ENCODE peak calls at places on chromosomes 16 and 17, in seven cellular contexts. B is HFF-Myc, C is fibroblast of lung, E is left kidney, U is fibroblast of mammary gland, W is left colon, N is adipocyte. G is an unnamed sample.

GRCh38 chr16:30357085-30357714 is 2.1 kb upstream of the CD2BP2 start:
- DNase-seq in U (peak), W (no peak), N (no peak), B (no peak), E (no peak), C (no peak), G (no peak)

GRCh38 chr16:10552281-10552680 is 28.1 kb downstream of the EMP2 start:
- DNase-seq in N (no peak), E (no peak), B (no peak), W (no peak), U (no peak), C (no peak), G (no peak)

GRCh38 chr16:87945351-87946042 is 5.7 kb upstream of the BANP start:
- DNase-seq in N (peak), E (peak), W (peak), U (peak), B (no peak), C (peak), G (no peak)

GRCh38 chr17:35965272-35965671 is 16.0 kb downstream of the CCL16 start:
- DNase-seq in U (no peak), B (no peak), C (no peak), W (no peak), E (no peak), N (no peak), G (no peak)

GRCh38 chr17:44501866-44502265 is 1.3 kb downstream of the GPATCH8 start:
- DNase-seq in N (peak), U (peak), E (peak), C (peak), B (no peak), W (no peak), G (no peak)

GRCh38 chr16:21608647-21609328 is 9.4 kb downstream of the METTL9 start:
- DNase-seq in B (no peak), E (no peak), C (no peak), U (peak), N (peak), W (no peak), G (no peak)

GRCh38 chr17:50129946-50130777 is at the start of gene SAMD14:
- DNase-seq in N (peak), C (peak), W (no peak), U (no peak), B (no peak), E (peak), G (no peak)

GRCh38 chr16:59510008-59510424 is 775.9 kb upstream of the GOT2 start:
- DNase-seq in N (no peak), U (no peak), E (no peak), B (no peak), W (no peak), C (peak), G (peak)

GRCh38 chr17:48996696-48997102 is 486 bp upstream of the IGF2BP1 start:
- DNase-seq in W (no peak), C (no peak), B (no peak), E (no peak), U (no peak), N (no peak), G (no peak)

GRCh38 chr16:54282923-54283734 is 3.5 kb downstream of the IRX3 start:
- DNase-seq in C (no peak), U (no peak), B (no peak), E (peak), N (no peak), W (no peak), G (no peak)

GRCh38 chr16:9047689-9048301 is 43.6 kb upstream of the HAPSTR1 start:
- DNase-seq in E (peak), C (peak), B (peak), N (peak), U (peak), W (peak), G (peak)

GRCh38 chr17:5644065-5644464 is 59.8 kb upstream of the NLRP1 start:
- DNase-seq in N (no peak), C (no peak), W (no peak), U (no peak), B (no peak), E (peak), G (no peak)

GRCh38 chr16:73354426-73354825 is 306.5 kb upstream of the ZFHX3 start:
- DNase-seq in E (no peak), N (no peak), W (no peak), U (no peak), B (no peak), C (no peak), G (no peak)

GRCh38 chr17:5035356-5035755 is at the start of gene SLC52A1:
- DNase-seq in U (no peak), E (peak), N (no peak), C (no peak), B (no peak), W (no peak), G (no peak)

GRCh38 chr17:17781591-17782424 is 55.0 kb downstream of the SREBF1 start:
- DNase-seq in B (no peak), C (peak), E (peak), N (peak), U (peak), W (peak), G (no peak)

GRCh38 chr17:36892112-36892838 is 45.0 kb upstream of the LHX1 start:
- DNase-seq in B (no peak), N (no peak), E (no peak), W (no peak), C (no peak), U (no peak), G (no peak)

GRCh38 chr16:67317853-67318252 is 8.7 kb downstream of the KCTD19 start:
- DNase-seq in B (no peak), W (no peak), C (no peak), N (no peak), U (no peak), E (no peak), G (no peak)

GRCh38 chr17:82228842-82229685 is at the start of gene SLC16A3:
- DNase-seq in W (peak), U (peak), E (peak), N (peak), C (peak), B (no peak), G (no peak)

GRCh38 chr17:73841431-73842060 is 197.3 kb upstream of the SDK2 start:
- DNase-seq in N (no peak), C (no peak), W (no peak), B (no peak), E (peak), U (peak), G (peak)

GRCh38 chr16:23267647-23268046 is 34.5 kb upstream of the SCNN1B start:
- DNase-seq in N (no peak), W (no peak), C (no peak), E (no peak), U (no peak), B (no peak), G (no peak)

GRCh38 chr17:65099941-65100315 is 37.2 kb upstream of the RGS9 start:
- DNase-seq in B (no peak), U (peak), N (peak), W (peak), C (peak), E (no peak), G (peak)

GRCh38 chr16:2692948-2693651 is 10.8 kb downstream of the KCTD5 start:
- DNase-seq in W (no peak), B (no peak), C (peak), E (peak), N (no peak), U (peak), G (no peak)

GRCh38 chr16:7843196-7843595 is 510.6 kb downstream of the RBFOX1 start:
- DNase-seq in E (no peak), W (no peak), C (no peak), U (no peak), B (no peak), N (no peak), G (no peak)

GRCh38 chr16:1474796-1475551 is at the start of gene CLCN7:
- DNase-seq in C (peak), N (peak), U (peak), B (no peak), W (peak), E (peak), G (peak)

GRCh38 chr17:49969134-49969759 is at the start of gene DLX4:
- DNase-seq in B (no peak), E (no peak), U (no peak), N (peak), W (no peak), C (no peak), G (no peak)

GRCh38 chr16:64499211-64499610 is 622.7 kb downstream of the CDH11 start:
- DNase-seq in U (no peak), B (no peak), W (no peak), N (no peak), E (no peak), C (no peak), G (no peak)

GRCh38 chr17:42248351-42249179 is 27.6 kb downstream of the STAT5B start:
- DNase-seq in C (peak), W (peak), N (peak), B (peak), U (peak), E (peak), G (no peak)

GRCh38 chr17:76612977-76613851 is 27.6 kb upstream of the ST6GALNAC2 start:
- DNase-seq in C (no peak), U (no peak), W (no peak), E (peak), B (no peak), N (no peak), G (no peak)

GRCh38 chr17:37848690-37849616 is 75.3 kb upstream of the TBC1D3K start:
- DNase-seq in C (peak), U (peak), N (peak), W (no peak), B (peak), E (no peak), G (peak)

GRCh38 chr16:83624436-83625120 is 183.2 kb upstream of the HSBP1 start:
- DNase-seq in C (no peak), B (no peak), W (no peak), E (peak), N (no peak), U (no peak), G (no peak)

GRCh38 chr17:40075216-40076100 is 12.7 kb downstream of the THRA start:
- DNase-seq in U (peak), B (no peak), W (peak), E (peak), N (peak), C (no peak), G (peak)

GRCh38 chr16:71311553-71312158 is 22.5 kb upstream of the CMTR2 start:
- DNase-seq in N (peak), U (peak), E (peak), W (no peak), C (peak), B (no peak), G (no peak)

GRCh38 chr16:79845734-79846135 is 245.2 kb upstream of the MAF start:
- DNase-seq in W (no peak), U (no peak), N (no peak), C (no peak), B (no peak), E (no peak), G (peak)

GRCh38 chr17:29613371-29613837 is 9.3 kb downstream of the CORO6 start:
- DNase-seq in B (no peak), U (peak), W (peak), N (peak), C (peak), E (peak), G (no peak)

GRCh38 chr16:84726670-84727467 is 27.1 kb downstream of the USP10 start:
- DNase-seq in N (no peak), U (no peak), E (no peak), C (no peak), B (no peak), W (peak), G (no peak)

GRCh38 chr17:73604046-73604445 is 40.2 kb downstream of the SDK2 start:
- DNase-seq in C (no peak), W (no peak), N (no peak), U (no peak), E (no peak), B (no peak), G (no peak)

GRCh38 chr16:15760129-15760528 is 96.7 kb downstream of the MYH11 start:
- DNase-seq in W (no peak), C (no peak), U (no peak), N (no peak), E (no peak), B (no peak), G (no peak)

GRCh38 chr16:12971216-12971615 is 69.8 kb downstream of the SHISA9 start:
- DNase-seq in U (peak), N (peak), C (peak), B (no peak), E (peak), W (no peak), G (peak)

GRCh38 chr17:13587487-13588338 is 14.0 kb downstream of the HS3ST3A1 start:
- DNase-seq in U (peak), N (peak), E (no peak), B (no peak), W (no peak), C (peak), G (no peak)